ENCODE peak calls at places on chromosomes 5 and 9, in four cellular contexts. K is GM12878, U is endothelial cell of umbilical vein, C is IMR-90. B is an unnamed sample.

GRCh38 chr5:32057157-32058096 is 116.7 kb downstream of the GOLPH3 start:
- DNase-seq in C (no peak), K (no peak), U (no peak), B (no peak)

GRCh38 chr9:115192835-115193234 is 74.9 kb upstream of the TNC start:
- DNase-seq in U (no peak), K (no peak), C (no peak), B (no peak)

GRCh38 chr9:72280913-72281500 is 84.0 kb downstream of the ZFAND5 start:
- DNase-seq in U (peak), K (no peak), C (peak), B (peak)

GRCh38 chr9:36136894-36137391 is 410 bp downstream of the GLIPR2 start:
- DNase-seq in U (no peak), K (no peak), C (no peak), B (no peak)

GRCh38 chr9:23941051-23941450 is 115.0 kb upstream of the ELAVL2 start:
- DNase-seq in C (no peak), U (no peak), K (no peak), B (no peak)

GRCh38 chr5:35046754-35047153 is 995 bp downstream of the AGXT2 start:
- DNase-seq in C (peak), U (no peak), K (no peak), B (no peak)

GRCh38 chr9:79107911-79108676 is 463.7 kb upstream of the TLE4 start:
- DNase-seq in C (peak), K (no peak), U (no peak), B (no peak)

GRCh38 chr5:147490989-147491388 is 18.9 kb downstream of the DPYSL3 start:
- DNase-seq in U (no peak), K (no peak), C (no peak), B (no peak)

GRCh38 chr9:129421371-129421770 is 199.5 kb downstream of the C9orf50 start:
- DNase-seq in U (no peak), C (no peak), K (no peak), B (no peak)

GRCh38 chr9:129419382-129419899 is 201.5 kb downstream of the C9orf50 start:
- DNase-seq in C (no peak), K (no peak), U (no peak), B (no peak)

GRCh38 chr9:129422032-129422842 is 198.7 kb downstream of the C9orf50 start:
- DNase-seq in C (no peak), U (no peak), K (no peak), B (no peak)

GRCh38 chr9:129420721-129421120 is 200.2 kb downstream of the C9orf50 start:
- DNase-seq in U (no peak), K (no peak), C (no peak), B (no peak)

GRCh38 chr9:129422843-129423700 is 197.8 kb downstream of the C9orf50 start:
- DNase-seq in C (peak), K (no peak), U (peak), B (no peak)
- TF ChIP-seq FOS in C (no peak), K (no peak), U (no peak), B (no peak)

GRCh38 chr9:123262338-123262737 is 6.0 kb downstream of the STRBP start:
- DNase-seq in C (no peak), K (no peak), U (no peak), B (no peak)
- TF ChIP-seq FOS in C (no peak), K (no peak), U (no peak), B (no peak)

DNA sequence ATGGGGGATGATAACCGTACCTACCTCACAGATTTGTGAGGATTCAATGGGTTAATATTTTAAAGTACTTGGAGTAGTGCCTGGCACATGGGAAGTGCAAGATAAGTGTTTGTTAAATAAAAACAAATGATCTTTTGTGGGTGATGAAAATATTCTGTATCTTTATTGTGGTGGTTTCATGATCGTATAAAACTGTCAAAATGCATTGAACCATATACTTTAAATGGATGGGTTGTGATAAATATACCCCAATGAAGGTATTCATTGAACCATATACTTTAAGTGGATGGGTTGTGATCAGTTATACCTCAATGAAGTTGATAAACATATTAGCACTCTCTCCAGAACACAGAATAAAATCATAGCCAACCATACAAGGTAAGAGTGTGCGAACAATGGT is 234.5 kb downstream of the CRB2 start:
- DNase-seq in K (no peak), U (no peak), C (no peak), B (no peak)
- TF ChIP-seq FOS in K (no peak), U (no peak), C (no peak), B (no peak)

GRCh38 chr5:9739135-9739534 is 109.0 kb upstream of the TAS2R1 start:
- DNase-seq in C (no peak), K (no peak), U (no peak), B (no peak)
- TF ChIP-seq FOS in C (no peak), K (no peak), U (no peak), B (no peak)